ENCODE peak calls at places on chromosome X, in six cellular contexts. X is GM12878, B is HCT116, D is H1, F is K562, C is HepG2. R is an unnamed sample.

GRCh38 chrX:28042826-28043564 is 61.7 kb upstream of the DCAF8L1 start:
- DNase-seq in X (no peak), B (no peak), D (no peak), F (no peak), C (no peak), R (no peak)

GRCh38 chrX:39755152-39756032 is 342.4 kb downstream of the BCOR start:
- DNase-seq in X (no peak), B (peak), D (no peak), F (peak), C (peak), R (peak)

GRCh38 chrX:39504227-39504626 is 593.5 kb downstream of the BCOR start:
- DNase-seq in X (no peak), B (no peak), D (no peak), F (no peak), C (no peak), R (no peak)

GRCh38 chrX:24203072-24203808 is 53.7 kb downstream of the ZFX start:
- DNase-seq in X (no peak), B (no peak), D (no peak), F (no peak), C (no peak), R (no peak)

GRCh38 chrX:21975827-21976226 is 35.3 kb downstream of the SMS start:
- DNase-seq in X (no peak), B (no peak), D (no peak), F (no peak), C (no peak), R (no peak)

GRCh38 chrX:34849371-34849770 is 93.2 kb upstream of the FAM47B start:
- DNase-seq in X (no peak), B (no peak), D (no peak), F (no peak), C (no peak), R (no peak)

GRCh38 chrX:64198046-64198445 is 7.5 kb downstream of the AMER1 start:
- DNase-seq in X (peak), B (no peak), D (no peak), F (peak), C (no peak), R (no peak)

GRCh38 chrX:15165832-15166231 is 104.1 kb downstream of the ASB9 start:
- DNase-seq in X (no peak), B (no peak), D (no peak), F (peak), C (no peak), R (no peak)

GRCh38 chrX:101136235-101136634 is 38.2 kb downstream of the CENPI start:
- DNase-seq in X (no peak), B (no peak), D (no peak), F (no peak), C (no peak), R (no peak)

GRCh38 chrX:49754238-49754857 is 58.6 kb upstream of the PAGE1 start:
- DNase-seq in X (no peak), B (peak), D (peak), F (peak), C (peak), R (peak)
- TF ChIP-seq ZNF274 in X (no peak), B (no peak), D (no peak), F (no peak), C (no peak), R (no peak)

DNA sequence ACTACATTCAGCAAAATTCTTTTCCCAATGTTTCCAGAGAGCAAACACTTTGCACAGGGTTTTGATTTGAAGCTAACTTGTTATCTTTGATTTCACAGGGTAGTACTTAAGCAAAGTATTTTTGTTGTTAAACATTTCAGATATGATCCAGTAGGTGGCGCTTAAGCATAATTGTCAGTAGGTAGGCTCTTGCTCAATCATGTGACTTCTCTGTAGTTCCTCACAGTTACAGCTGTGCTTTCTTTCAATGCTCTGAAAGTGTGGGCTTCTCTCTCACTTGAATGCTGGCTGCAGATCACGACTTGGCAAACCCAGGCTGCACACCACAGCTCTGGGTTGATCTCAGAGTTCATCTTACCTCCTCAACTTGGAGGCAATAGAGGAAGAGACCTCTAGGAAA is 1016.5 kb downstream of the SH3BGRL start:
- DNase-seq in X (peak), B (no peak), D (no peak), F (peak), C (peak), R (peak)
- TF ChIP-seq ZNF274 in X (no peak), B (no peak), D (no peak), F (no peak), C (no peak), R (no peak)

GRCh38 chrX:153370293-153371055 is 30.7 kb downstream of the PNMA6E start:
- DNase-seq in X (no peak), B (no peak), D (no peak), F (no peak), C (no peak), R (no peak)
- TF ChIP-seq ZNF274 in X (no peak), B (no peak), D (no peak), F (no peak), C (no peak), R (no peak)

GRCh38 chrX:106615041-106615440 is 3.3 kb downstream of the RADX start:
- DNase-seq in X (no peak), B (no peak), D (no peak), F (no peak), C (no peak), R (no peak)
- TF ChIP-seq ZNF274 in X (no peak), B (no peak), D (no peak), F (no peak), C (no peak), R (no peak)

GRCh38 chrX:79079477-79079876 is 65.0 kb upstream of the GPR174 start:
- DNase-seq in X (no peak), B (no peak), D (no peak), F (no peak), C (no peak), R (no peak)

GRCh38 chrX:79082886-79083285 is 61.6 kb upstream of the GPR174 start:
- DNase-seq in X (no peak), B (no peak), D (no peak), F (no peak), C (no peak), R (no peak)

GRCh38 chrX:79084923-79085322 is 59.6 kb upstream of the GPR174 start:
- DNase-seq in X (no peak), B (no peak), D (no peak), F (no peak), C (no peak), R (no peak)

GRCh38 chrX:79080131-79080530 is 64.4 kb upstream of the GPR174 start:
- DNase-seq in X (no peak), B (no peak), D (no peak), F (no peak), C (no peak), R (no peak)

DNA sequence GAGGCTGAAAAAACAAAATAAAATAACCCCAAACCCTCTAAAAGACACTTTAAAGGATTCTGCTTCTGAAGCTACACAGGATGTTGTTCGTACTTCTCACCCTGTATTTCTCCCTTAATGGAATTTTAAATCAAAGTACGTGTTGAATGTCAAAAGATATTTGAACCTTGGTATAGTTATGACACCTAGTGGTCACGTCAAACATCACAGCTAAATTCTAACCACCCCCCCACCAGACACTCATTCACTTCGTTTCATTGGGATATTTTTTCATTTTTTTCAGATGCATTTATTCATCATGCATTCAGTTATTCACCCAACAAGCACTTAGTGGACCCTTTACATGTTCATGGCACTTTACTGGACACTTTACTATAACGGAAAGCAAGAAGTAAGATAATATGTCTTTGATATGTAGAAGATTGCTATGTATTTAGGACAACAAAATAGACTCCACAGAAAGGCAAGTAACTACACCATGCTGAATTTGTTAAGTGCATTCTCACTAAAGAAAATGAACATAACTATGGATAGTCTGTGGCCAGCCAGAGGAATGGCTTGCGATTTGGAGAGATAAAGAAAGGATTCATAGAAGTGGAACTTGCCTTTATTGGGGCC is 62.5 kb upstream of the GPR174 start:
- DNase-seq in X (peak), B (no peak), D (no peak), F (peak), C (no peak), R (peak)
- TF ChIP-seq ZNF274 in X (no peak), B (no peak), D (no peak), F (no peak), C (no peak), R (no peak)

DNA sequence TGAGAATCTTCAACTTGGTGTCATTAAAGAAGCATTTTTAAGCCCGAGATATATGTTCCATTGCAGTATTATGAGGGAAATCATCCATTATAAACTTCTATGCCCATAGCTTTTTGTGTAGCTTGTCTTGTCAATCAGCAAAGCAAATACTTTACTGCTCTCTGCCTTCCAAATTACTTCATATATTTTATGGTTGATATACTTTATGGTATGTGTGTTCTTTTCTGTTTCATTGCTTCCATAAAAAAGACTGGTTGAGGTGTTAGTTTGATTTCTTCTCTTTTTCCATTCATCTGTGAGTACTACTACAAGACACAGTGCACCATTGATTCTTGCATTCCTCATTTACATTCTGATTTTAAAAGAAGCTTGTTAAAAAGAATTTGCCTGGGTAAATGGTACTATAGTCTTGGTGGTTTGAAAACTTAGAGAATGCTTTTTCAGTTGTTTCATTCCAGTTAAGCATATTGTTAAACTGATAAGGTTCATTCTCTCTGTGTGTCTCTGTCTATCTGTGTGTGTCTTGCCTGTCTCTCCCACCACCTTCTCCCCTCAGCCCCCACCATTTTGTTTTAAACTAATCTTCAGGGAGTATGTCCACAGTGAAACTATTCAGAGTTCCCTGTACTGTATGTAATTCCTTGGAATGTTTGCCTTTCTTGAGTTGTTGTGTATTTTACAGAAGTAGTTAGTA is 27.1 kb downstream of the STAG2 start:
- DNase-seq in X (no peak), B (no peak), D (no peak), F (peak), C (no peak), R (no peak)
- TF ChIP-seq ZNF274 in X (no peak), B (no peak), D (no peak), F (no peak), C (no peak), R (no peak)

DNA sequence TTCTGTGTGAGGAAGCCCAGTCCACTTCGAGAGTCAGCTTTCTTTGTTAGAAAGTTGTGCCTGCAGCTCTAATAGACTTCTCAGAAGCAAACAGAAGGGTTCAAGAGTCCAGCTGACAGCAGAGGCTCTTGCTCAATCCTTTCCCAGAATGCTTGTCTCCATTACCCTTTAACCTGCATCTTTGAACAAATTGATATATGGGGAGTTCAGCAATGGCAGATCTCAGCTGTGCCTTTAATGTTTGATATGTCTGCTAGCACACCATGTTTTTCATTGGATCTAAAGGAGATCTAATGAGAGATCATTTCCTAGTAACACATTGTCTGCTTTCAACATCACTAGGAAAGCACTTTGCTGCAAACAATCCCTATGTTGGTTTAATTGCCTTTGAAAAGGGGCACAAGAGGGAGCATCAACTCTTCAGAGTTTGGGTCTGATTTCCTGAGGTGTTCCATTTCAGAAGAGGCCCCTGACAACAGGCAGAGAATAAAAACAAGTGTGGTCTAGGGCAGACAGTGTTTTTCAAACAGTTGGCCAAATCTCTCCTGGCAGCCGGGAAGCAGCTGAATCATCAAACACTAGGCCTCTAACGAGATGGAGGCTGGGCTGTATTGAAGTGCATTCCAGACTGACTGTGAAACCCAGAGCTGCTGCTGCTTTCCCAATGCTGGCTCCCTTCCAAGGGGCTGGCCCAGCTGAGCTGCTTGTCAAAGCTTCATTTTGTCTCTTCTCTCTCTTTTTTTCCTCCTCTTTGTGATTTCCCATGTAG is 55.6 kb downstream of the LUZP4 start:
- DNase-seq in X (no peak), B (peak), D (no peak), F (no peak), C (peak), R (peak)
- TF ChIP-seq ZNF274 in X (no peak), B (no peak), D (no peak), F (no peak), C (no peak), R (no peak)

GRCh38 chrX:30888526-30889146 is 418 bp downstream of the TAB3 start:
- DNase-seq in X (no peak), B (no peak), D (peak), F (peak), C (no peak), R (peak)
- TF ChIP-seq ZNF274 in X (no peak), B (no peak), D (no peak), F (no peak), C (no peak), R (no peak)

GRCh38 chrX:8237718-8238117 is 66.7 kb upstream of the VCX2 start:
- DNase-seq in X (no peak), B (no peak), D (no peak), F (no peak), C (peak), R (no peak)
- TF ChIP-seq ZNF274 in X (no peak), B (no peak), D (no peak), F (no peak), C (no peak), R (no peak)

DNA sequence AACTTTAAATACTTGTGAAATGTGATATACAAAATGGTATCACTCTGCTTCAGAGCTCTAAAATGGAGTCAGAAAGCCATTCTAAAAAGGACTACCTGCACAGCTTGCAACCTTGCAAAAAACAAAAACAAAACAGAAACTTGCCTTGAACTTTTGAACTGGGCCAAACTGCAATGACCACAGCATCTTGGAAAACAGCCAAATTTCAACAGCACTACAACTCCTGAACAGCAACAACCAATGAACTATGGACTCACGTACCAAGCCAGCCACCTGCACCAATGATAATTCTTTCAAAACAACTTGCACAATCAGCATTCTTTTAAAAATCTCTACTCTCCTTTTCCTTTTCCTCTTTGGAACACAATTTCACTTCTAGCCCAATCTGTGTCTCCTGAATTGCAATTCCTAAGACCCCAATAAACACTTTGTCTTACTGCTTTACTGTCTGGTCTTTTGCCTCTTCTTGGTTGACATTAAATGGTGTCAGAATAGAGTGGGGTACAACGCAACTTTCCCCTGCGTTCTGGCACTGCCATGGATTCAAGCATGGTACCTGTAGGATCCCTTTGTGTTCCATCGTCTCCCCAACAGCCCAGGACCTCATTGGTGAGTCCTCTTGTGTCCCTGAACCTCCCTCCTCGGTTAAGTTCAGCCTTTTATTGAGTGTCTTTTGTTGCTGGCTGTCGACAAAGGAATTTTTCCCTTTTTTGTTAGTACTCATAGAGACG is 35.7 kb upstream of the FMR1 start:
- DNase-seq in X (peak), B (no peak), D (no peak), F (no peak), C (peak), R (no peak)
- TF ChIP-seq ZNF274 in X (no peak), B (no peak), D (no peak), F (no peak), C (no peak), R (no peak)